ENCODE peak calls at places on chromosomes 3 and 15, in nine cellular contexts. M, W, I, O, Q, G, L, Y and H are unnamed samples.

GRCh38 chr15:85500729-85501128 is 120.3 kb downstream of the AKAP13 start:
- DNase-seq in G (no peak), I (peak), W (no peak), L (no peak), M (no peak), Y (no peak), Q (no peak), O (no peak), H (no peak)

GRCh38 chr15:62241135-62241770 is 76.2 kb upstream of the C2CD4B start:
- DNase-seq in Q (no peak), G (no peak), I (peak), W (peak), L (peak), O (peak), Y (no peak), M (peak), H (peak)

GRCh38 chr3:39671116-39671515 is 138.3 kb upstream of the MYRIP start:
- DNase-seq in W (no peak), Y (no peak), I (peak), O (no peak), Q (no peak), M (no peak), G (no peak), L (no peak), H (no peak)

GRCh38 chr15:53208759-53209158 is 418.6 kb upstream of the ONECUT1 start:
- DNase-seq in L (no peak), Y (no peak), M (no peak), W (no peak), Q (no peak), I (no peak), O (no peak), G (no peak), H (no peak)

GRCh38 chr15:101495334-101496197 is 6.1 kb upstream of the PCSK6 start:
- DNase-seq in G (no peak), I (no peak), M (no peak), W (no peak), Y (no peak), L (no peak), O (no peak), Q (peak), H (no peak)

GRCh38 chr3:32374788-32375595 is 16.7 kb upstream of the CMTM7 start:
- DNase-seq in G (peak), M (peak), O (peak), I (peak), Y (peak), L (peak), Q (peak), W (peak), H (peak)

GRCh38 chr3:101676765-101677435 is at the start of gene ZBTB11:
- DNase-seq in Y (peak), M (peak), O (peak), W (peak), L (peak), G (peak), I (peak), Q (peak), H (peak)

GRCh38 chr3:138365253-138365555 is 16.8 kb downstream of the MRAS start:
- DNase-seq in Y (no peak), W (no peak), I (no peak), G (no peak), O (no peak), L (no peak), M (no peak), Q (no peak), H (no peak)

GRCh38 chr15:70535071-70535954 is 228.0 kb downstream of the UACA start:
- DNase-seq in I (no peak), O (no peak), L (peak), G (peak), W (no peak), M (no peak), Q (peak), Y (no peak), H (no peak)

GRCh38 chr15:60787737-60788513 is 309.0 kb upstream of the ICE2 start:
- DNase-seq in Y (no peak), O (no peak), W (peak), L (peak), Q (no peak), I (peak), G (no peak), M (no peak), H (peak)
- TF ChIP-seq CTCF in Y (peak), O (no peak), W (peak), L (peak), Q (peak), I (peak), G (peak), M (no peak), H (peak)

GRCh38 chr15:28020644-28021043 is 78.5 kb downstream of the OCA2 start:
- DNase-seq in L (no peak), W (no peak), M (no peak), Q (peak), I (no peak), G (no peak), O (no peak), Y (no peak), H (no peak)

GRCh38 chr15:28018291-28019044 is 80.6 kb downstream of the OCA2 start:
- DNase-seq in I (no peak), Y (no peak), M (no peak), L (no peak), W (no peak), Q (no peak), G (no peak), O (no peak), H (no peak)

GRCh38 chr15:28021281-28022039 is 77.7 kb downstream of the OCA2 start:
- DNase-seq in G (no peak), O (peak), L (peak), I (peak), Q (peak), M (peak), Y (no peak), W (peak), H (peak)

GRCh38 chr15:28017423-28017924 is 81.6 kb downstream of the OCA2 start:
- DNase-seq in W (peak), G (no peak), Y (no peak), O (no peak), M (no peak), Q (no peak), L (peak), I (no peak), H (no peak)

GRCh38 chr15:28019594-28020320 is 79.4 kb downstream of the OCA2 start:
- DNase-seq in I (no peak), Q (no peak), W (no peak), L (no peak), M (no peak), Y (no peak), G (no peak), O (no peak), H (no peak)
- TF ChIP-seq CTCF in I (no peak), Q (no peak), W (no peak), L (no peak), M (no peak), Y (no peak), G (no peak), O (no peak), H (no peak)

DNA sequence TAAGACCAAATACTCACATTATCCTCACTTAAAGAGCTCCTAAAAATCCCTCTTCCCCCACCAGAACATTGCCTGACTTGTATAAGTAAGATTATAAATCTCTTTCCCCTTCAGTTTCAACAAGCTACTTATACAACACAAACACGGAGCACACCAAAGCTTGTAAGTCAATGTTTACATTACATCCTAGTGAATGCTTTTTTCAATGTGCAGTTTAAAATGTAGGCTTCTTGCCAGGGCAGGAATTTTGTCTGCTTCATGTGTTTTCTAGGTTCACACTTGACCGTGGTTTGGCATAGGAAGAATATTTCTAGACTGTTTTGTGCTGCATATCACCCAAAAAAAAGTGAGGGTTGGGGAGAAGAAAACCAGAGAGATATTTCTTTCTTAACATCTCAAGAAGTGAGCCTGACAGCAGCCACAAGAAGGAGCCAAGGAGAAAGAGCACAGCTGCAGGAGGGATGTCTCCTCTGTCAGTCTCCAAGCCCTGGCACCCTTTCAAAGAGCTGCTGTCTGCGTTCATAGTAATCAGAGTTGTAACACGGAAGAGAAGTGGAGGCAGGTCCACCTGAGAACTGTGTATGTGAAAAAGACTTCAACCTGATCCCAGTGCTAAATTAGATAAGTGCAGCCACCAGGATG is 255.8 kb downstream of the MEIS2 start:
- DNase-seq in L (no peak), W (peak), Q (no peak), Y (no peak), M (no peak), I (peak), G (no peak), O (no peak), H (no peak)
- TF ChIP-seq CTCF in L (no peak), W (no peak), Q (no peak), Y (no peak), M (no peak), I (no peak), G (no peak), O (no peak), H (no peak)

GRCh38 chr3:67357610-67358458 is 296.6 kb downstream of the SUCLG2 start:
- DNase-seq in O (no peak), M (peak), G (no peak), Y (no peak), I (peak), Q (peak), W (peak), L (peak), H (peak)
- TF ChIP-seq CTCF in O (no peak), M (peak), G (no peak), Y (peak), I (peak), Q (peak), W (peak), L (peak), H (peak)

DNA sequence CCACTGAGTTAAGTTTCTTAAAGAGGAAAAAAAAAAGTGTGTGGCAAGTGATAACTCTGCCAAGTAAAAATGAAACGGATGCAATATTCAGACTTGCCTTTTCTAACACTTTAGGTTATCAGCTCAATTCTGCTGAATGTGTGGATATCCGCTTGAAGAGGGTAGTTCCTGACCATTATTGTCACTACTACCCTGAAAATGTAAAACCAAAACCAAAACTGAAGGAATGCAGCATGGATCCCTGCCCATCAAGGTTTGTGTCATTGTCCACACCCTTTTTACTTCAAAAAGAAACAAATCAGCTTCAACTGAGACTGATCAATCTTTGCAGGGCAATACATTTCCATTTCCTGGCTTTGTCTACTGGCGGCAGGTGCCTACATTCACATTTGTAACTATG is 236.1 kb downstream of the ADAMTSL3 start:
- DNase-seq in W (no peak), Q (no peak), I (no peak), L (peak), Y (no peak), O (no peak), G (no peak), M (no peak), H (no peak)
- TF ChIP-seq CTCF in W (no peak), Q (no peak), I (no peak), L (no peak), Y (no peak), O (no peak), G (no peak), M (no peak), H (no peak)